ENCODE peak calls at places on chromosomes 3 and 15, in eight cellular contexts. P is cerebellar nuclear complex, M is choroid plexus epithelial cell, B is brain microvascular endothelial cell, T is memory B cell, X is endothelial cell, H is HuH-7.5, Y is SK-N-MC. Z is an unnamed sample.

GRCh38 chr3:134317106-134317947 is 56.9 kb downstream of the AMOTL2 start:
- DNase-seq in P (no peak), M (no peak), B (no peak), T (no peak), X (no peak), H (no peak), Y (no peak), Z (no peak)

GRCh38 chr3:10471337-10471721 is 34.1 kb downstream of the ATP2B2 start:
- DNase-seq in P (no peak), M (peak; percentile 52), B (peak; percentile 2), T (no peak), X (no peak), H (no peak), Y (no peak), Z (no peak)

GRCh38 chr3:186788482-186789370 is 5.3 kb downstream of the EIF4A2 start:
- DNase-seq in P (no peak), M (peak; percentile 7), B (no peak), T (no peak), X (no peak), H (no peak), Y (no peak), Z (no peak)

GRCh38 chr15:40844543-40844981 is 714 bp downstream of the SPINT1 start:
- DNase-seq in P (no peak), M (peak; percentile 14), B (no peak), T (no peak), X (peak; percentile 32), H (no peak), Y (no peak), Z (no peak)

GRCh38 chr3:150697646-150698045 is 6.1 kb downstream of the ERICH6 start:
- DNase-seq in P (no peak), M (peak; percentile 9), B (peak; percentile 20), T (no peak), X (no peak), H (no peak), Y (no peak), Z (no peak)

GRCh38 chr3:117874028-117874765 is 1160.4 kb downstream of the IGSF11 start:
- DNase-seq in P (no peak), M (no peak), B (no peak), T (no peak), X (no peak), H (no peak), Y (no peak), Z (no peak)

GRCh38 chr3:101248786-101249185 is 71.6 kb downstream of the IMPG2 start:
- DNase-seq in P (no peak), M (no peak), B (no peak), T (no peak), X (peak; percentile 8), H (no peak), Y (no peak), Z (no peak)

GRCh38 chr3:137110392-137110996 is 152.7 kb downstream of the IL20RB start:
- DNase-seq in P (no peak), M (peak; percentile 67), B (peak; percentile 34), T (no peak), X (no peak), H (peak; percentile 15), Y (peak; percentile 10), Z (peak; percentile 17)

GRCh38 chr3:126487151-126487771 is 11.6 kb upstream of the ZXDC start:
- DNase-seq in P (no peak), M (peak; percentile 14), B (no peak), T (no peak), X (peak; percentile 54), H (no peak), Y (no peak), Z (peak; percentile 58)

GRCh38 chr3:76585794-76586392 is 454.0 kb upstream of the ROBO2 start:
- DNase-seq in P (no peak), M (peak; percentile 62), B (no peak), T (no peak), X (no peak), H (no peak), Y (no peak), Z (peak; percentile 3)

GRCh38 chr3:84444726-84445521 is 513.9 kb upstream of the CADM2 start:
- DNase-seq in P (no peak), M (no peak), B (no peak), T (no peak), X (no peak), H (no peak), Y (no peak), Z (no peak)

GRCh38 chr3:23115171-23115877 is 87.8 kb upstream of the UBE2E2 start:
- DNase-seq in P (no peak), M (no peak), B (no peak), T (no peak), X (no peak), H (no peak), Y (no peak), Z (no peak)

GRCh38 chr3:46665763-46666470 is 27.6 kb downstream of the ALS2CL start:
- DNase-seq in P (no peak), M (no peak), B (no peak), T (no peak), X (no peak), H (no peak), Y (no peak), Z (no peak)

GRCh38 chr15:90810354-90810753 is 58.0 kb upstream of the FURIN start:
- DNase-seq in P (no peak), M (no peak), B (no peak), T (no peak), X (no peak), H (no peak), Y (no peak), Z (no peak)

GRCh38 chr15:99981839-99982658 is 248.8 kb upstream of the LYSMD4 start:
- DNase-seq in P (no peak), M (no peak), B (no peak), T (no peak), X (peak; percentile 16), H (no peak), Y (no peak), Z (no peak)

GRCh38 chr3:60839242-60839641 is 412.0 kb downstream of the FHIT start:
- DNase-seq in P (no peak), M (peak; percentile 4), B (peak; percentile 4), T (no peak), X (no peak), H (no peak), Y (no peak), Z (no peak)

GRCh38 chr3:78871048-78871447 is 896.8 kb downstream of the ROBO1 start:
- DNase-seq in P (no peak), M (peak; percentile 36), B (no peak), T (no peak), X (no peak), H (no peak), Y (no peak), Z (no peak)

GRCh38 chr3:45972534-45973402 is 22.9 kb downstream of the FYCO1 start:
- DNase-seq in P (no peak), M (peak; percentile 95), B (peak; percentile 81), T (no peak), X (no peak), H (no peak), Y (no peak), Z (no peak)

GRCh38 chr3:114770874-114771273 is 376.2 kb downstream of the ZBTB20 start:
- DNase-seq in P (no peak), M (peak; percentile 77), B (no peak), T (no peak), X (no peak), H (no peak), Y (no peak), Z (no peak)

GRCh38 chr3:157142315-157142714 is 17.6 kb downstream of the CCNL1 start:
- DNase-seq in P (no peak), M (no peak), B (no peak), T (no peak), X (no peak), H (no peak), Y (no peak), Z (no peak)

GRCh38 chr3:119382134-119382533 is 81.3 kb downstream of the TMEM39A start:
- DNase-seq in P (no peak), M (no peak), B (no peak), T (no peak), X (no peak), H (no peak), Y (no peak), Z (no peak)

GRCh38 chr15:57640935-57641682 is 49.4 kb downstream of the MYZAP start:
- DNase-seq in P (no peak), M (peak; percentile 60), B (peak; percentile 20), T (no peak), X (peak; percentile 51), H (peak; percentile 35), Y (no peak), Z (peak; percentile 26)

GRCh38 chr3:89565098-89565497 is 457.7 kb downstream of the EPHA3 start:
- DNase-seq in P (no peak), M (no peak), B (peak; percentile 45), T (no peak), X (no peak), H (no peak), Y (no peak), Z (no peak)

GRCh38 chr3:37736632-37737031 is 125.0 kb upstream of the CTDSPL start:
- DNase-seq in P (no peak), M (no peak), B (no peak), T (no peak), X (no peak), H (no peak), Y (no peak), Z (no peak)

GRCh38 chr3:95705786-95706418 is 1108.5 kb upstream of the EPHA6 start:
- DNase-seq in P (no peak), M (no peak), B (no peak), T (no peak), X (no peak), H (no peak), Y (no peak), Z (peak; percentile 5)

GRCh38 chr15:52252781-52253180 is 42.8 kb downstream of the MYO5C start:
- DNase-seq in P (no peak), M (peak; percentile 95), B (peak; percentile 65), T (no peak), X (no peak), H (no peak), Y (no peak), Z (peak; percentile 35)

GRCh38 chr15:92917606-92918407 is 17.7 kb downstream of the CHD2 start:
- DNase-seq in P (peak; percentile 48), M (peak; percentile 94), B (peak; percentile 91), T (peak; percentile 90), X (peak; percentile 87), H (peak; percentile 68), Y (peak; percentile 94), Z (peak; percentile 87)

GRCh38 chr3:74693696-74694393 is 79.4 kb upstream of the CNTN3 start:
- DNase-seq in P (no peak), M (no peak), B (no peak), T (no peak), X (no peak), H (no peak), Y (no peak), Z (no peak)

GRCh38 chr15:21261965-21262850 is 178.1 kb downstream of the POTEB3 start:
- DNase-seq in P (no peak), M (no peak), B (no peak), T (no peak), X (no peak), H (no peak), Y (no peak), Z (no peak)

GRCh38 chr15:52289629-52290081 is 5.9 kb downstream of the MYO5C start:
- DNase-seq in P (no peak), M (no peak), B (no peak), T (no peak), X (no peak), H (no peak), Y (no peak), Z (no peak)

GRCh38 chr3:141797819-141798405 is 34.7 kb downstream of the GRK7 start:
- DNase-seq in P (no peak), M (no peak), B (no peak), T (no peak), X (no peak), H (no peak), Y (no peak), Z (no peak)

GRCh38 chr3:157533298-157533870 is 30.2 kb upstream of the VEPH1 start:
- DNase-seq in P (no peak), M (peak; percentile 85), B (peak; percentile 84), T (no peak), X (no peak), H (no peak), Y (no peak), Z (no peak)

GRCh38 chr3:44890258-44890657 is 15.8 kb downstream of the TGM4 start:
- DNase-seq in P (no peak), M (no peak), B (no peak), T (no peak), X (no peak), H (no peak), Y (no peak), Z (no peak)

GRCh38 chr15:65032823-65033537 is 3.5 kb upstream of the MTFMT start:
- DNase-seq in P (no peak), M (peak; percentile 69), B (peak; percentile 47), T (peak; percentile 45), X (peak; percentile 77), H (peak; percentile 81), Y (no peak), Z (peak; percentile 95)